ENCODE peak calls at places on chromosomes 4 and X, in five cellular contexts. F is left lung, C is SJSA1, E is aorta, K is OCI-LY7. Z is an unnamed sample. For H3K4me1, the result is how much of the 10 kb centered on the place peaks cover.

GRCh38 chrX:85107407-85107806 is 103.7 kb downstream of the APOOL start:
- DNase-seq in K (no peak), F (no peak), C (no peak), E (peak), Z (no peak)

GRCh38 chr4:74109116-74109791 is 10.3 kb upstream of the CXCL2 start:
- DNase-seq in C (peak), F (peak), E (no peak), K (no peak), Z (peak)

GRCh38 chr4:653080-653821 is 20.8 kb downstream of the ATP5ME start:
- DNase-seq in E (peak), F (no peak), K (no peak), C (no peak), Z (peak)

GRCh38 chr4:1211951-1212545 is 36.9 kb downstream of the CTBP1 start:
- DNase-seq in E (peak), F (no peak), K (no peak), C (no peak), Z (peak)

GRCh38 chr4:47462799-47463234 is 685 bp downstream of the COMMD8 start:
- DNase-seq in K (peak), C (no peak), E (no peak), F (no peak), Z (no peak)

GRCh38 chr4:38805530-38806145 is 1.0 kb upstream of the TLR1 start:
- DNase-seq in C (peak), K (peak), F (peak), E (no peak), Z (peak)

GRCh38 chr4:1329408-1330371 is 17.3 kb upstream of the UVSSA start:
- DNase-seq in K (no peak), F (no peak), C (no peak), E (no peak), Z (no peak)

GRCh38 chrX:108122748-108123147 is 31.2 kb downstream of the ATG4A start:
- DNase-seq in K (no peak), C (peak), E (no peak), F (no peak), Z (no peak)

GRCh38 chr4:118757761-118758213 is 72.6 kb downstream of the METTL14 start:
- DNase-seq in E (no peak), K (no peak), C (no peak), F (no peak), Z (no peak)

GRCh38 chr4:146243141-146243882 is 29.0 kb downstream of the REELD1 start:
- DNase-seq in C (peak), F (no peak), E (no peak), K (peak), Z (peak)

GRCh38 chr4:183326853-183327252 is 4.6 kb upstream of the CLDN24 start:
- DNase-seq in K (no peak), F (no peak), E (no peak), C (no peak), Z (no peak)

GRCh38 chrX:49039598-49040375 is 3.4 kb downstream of the TFE3 start:
- DNase-seq in F (peak), E (peak), K (peak), C (peak), Z (peak)

GRCh38 chr4:153748378-153748777 is 11.4 kb downstream of the RNF175 start:
- DNase-seq in F (peak), C (no peak), K (no peak), E (peak), Z (no peak)

GRCh38 chr4:109559625-109559982 is 442 bp upstream of the MCUB start:
- DNase-seq in F (peak), E (peak), C (no peak), K (peak), Z (peak)

GRCh38 chr4:40241936-40242590 is 45.2 kb downstream of the RHOH start:
- DNase-seq in E (no peak), C (no peak), F (no peak), K (no peak), Z (no peak)

GRCh38 chrX:142052238-142052637 is 148.5 kb downstream of the MAGEC1 start:
- DNase-seq in C (no peak), F (no peak), E (no peak), K (no peak), Z (no peak)

GRCh38 chr4:81032805-81033684 is 2.5 kb downstream of the BMP3 start:
- DNase-seq in F (no peak), C (no peak), E (no peak), K (peak), Z (no peak)

GRCh38 chr4:1261107-1261928 is 12.4 kb upstream of the CTBP1 start:
- DNase-seq in K (no peak), F (no peak), E (no peak), C (no peak), Z (no peak)

GRCh38 chrX:9681422-9681821 is 84.2 kb downstream of the GPR143 start:
- DNase-seq in K (no peak), C (no peak), E (no peak), F (no peak), Z (no peak)

GRCh38 chr4:73662709-73663546 is 42.7 kb upstream of the RASSF6 start:
- DNase-seq in F (no peak), E (no peak), K (peak), C (peak), Z (no peak)

GRCh38 chr4:2834001-2834921 is 9.4 kb upstream of the ADD1 start:
- DNase-seq in C (no peak), K (no peak), E (peak), F (peak), Z (peak)

GRCh38 chr4:3082915-3083515 is 8.5 kb downstream of the HTT start:
- DNase-seq in C (no peak), E (no peak), K (no peak), F (no peak), Z (no peak)

GRCh38 chr4:67680568-67681222 is 20.3 kb downstream of the UBA6 start:
- DNase-seq in K (no peak), F (no peak), E (no peak), C (no peak), Z (no peak)

GRCh38 chr4:94527556-94528233 is 76.0 kb downstream of the PDLIM5 start:
- DNase-seq in F (no peak), C (no peak), K (no peak), E (no peak), Z (no peak)

GRCh38 chr4:94530073-94530472 is 78.3 kb downstream of the PDLIM5 start:
- DNase-seq in E (no peak), K (no peak), C (no peak), F (no peak), Z (no peak)

GRCh38 chr4:94525993-94526740 is 74.4 kb downstream of the PDLIM5 start:
- DNase-seq in F (no peak), E (no peak), C (peak), K (no peak), Z (no peak)

GRCh38 chr4:94532016-94532789 is 80.5 kb downstream of the PDLIM5 start:
- DNase-seq in E (no peak), K (no peak), F (no peak), C (peak), Z (no peak)

DNA sequence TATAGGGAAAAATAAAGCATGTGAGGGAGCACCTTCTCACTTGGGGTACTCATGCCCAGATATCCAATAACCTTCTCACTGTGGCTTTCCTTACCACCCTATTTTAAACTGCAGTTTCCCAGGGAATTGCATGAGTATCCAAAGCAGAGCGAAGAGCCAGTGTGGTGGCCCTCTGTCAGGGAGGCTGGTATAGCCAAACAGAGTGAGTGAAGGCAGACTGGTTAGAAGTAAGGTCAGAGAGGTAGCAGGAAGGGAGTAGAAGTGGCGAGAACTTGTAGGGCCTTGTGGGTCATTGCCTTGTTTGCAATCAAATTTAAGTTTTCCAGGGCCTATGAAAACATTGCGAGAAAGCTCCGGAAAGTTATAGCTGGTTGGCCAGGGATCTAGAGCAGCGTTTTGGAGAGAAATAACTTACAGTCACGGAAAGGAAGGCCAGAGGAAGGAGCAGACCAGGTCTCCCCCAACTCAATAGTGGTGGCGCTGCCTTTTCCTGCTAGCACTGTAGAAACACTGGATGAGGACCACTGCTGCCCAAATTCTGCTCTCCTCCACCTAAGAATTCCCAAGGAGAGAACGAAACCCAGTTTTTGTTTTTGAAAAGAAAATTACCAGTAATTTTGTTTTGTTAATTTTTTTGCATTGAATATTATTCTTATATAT is 77.2 kb downstream of the PDLIM5 start:
- DNase-seq in C (no peak), E (no peak), F (no peak), K (no peak), Z (no peak)
- H3K4me1 ChIP-seq in C (under half), E (under half), F (under half), K (under half), Z (under half)

DNA sequence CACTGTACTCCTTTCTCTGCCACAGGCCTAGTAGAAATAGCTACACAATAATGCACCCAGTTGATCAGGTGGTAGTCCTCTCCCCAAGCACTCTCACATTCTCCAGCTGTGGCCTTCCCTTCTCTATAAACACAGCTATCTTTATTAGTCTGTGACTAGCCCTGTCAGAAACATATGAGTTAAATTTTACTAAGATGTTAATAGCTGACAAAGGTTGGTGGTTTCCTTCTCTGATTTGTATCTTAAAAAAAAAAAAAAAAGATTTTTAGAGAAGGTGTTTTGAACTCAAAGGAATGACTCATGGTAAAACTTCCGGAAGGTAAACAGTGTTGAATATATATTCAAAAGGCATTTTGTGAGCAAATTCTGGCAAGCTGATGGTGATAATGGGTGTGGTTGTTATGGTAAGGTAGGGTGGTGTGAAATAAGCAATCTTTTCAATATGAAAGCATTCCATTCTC is 327.4 kb downstream of the PPP3CA start:
- DNase-seq in K (no peak), E (no peak), F (no peak), C (peak), Z (no peak)
- H3K4me1 ChIP-seq in K (under half), E (under half), F (under half), C (under half), Z (under half)

GRCh38 chr4:6706173-6706572 is 3.5 kb downstream of the MRFAP1L1 start:
- DNase-seq in C (no peak), E (no peak), K (no peak), F (no peak), Z (no peak)

GRCh38 chr4:6703786-6704185 is 5.9 kb downstream of the MRFAP1L1 start:
- DNase-seq in C (no peak), K (no peak), E (no peak), F (no peak), Z (no peak)

GRCh38 chr4:6709230-6710114 is at the start of gene MRFAP1L1:
- DNase-seq in F (peak), K (peak), C (peak), E (peak), Z (peak)

GRCh38 chr4:6702761-6703160 is 6.9 kb downstream of the MRFAP1L1 start:
- DNase-seq in C (no peak), K (no peak), E (no peak), F (no peak), Z (no peak)

GRCh38 chr4:6705638-6706037 is 4.0 kb downstream of the MRFAP1L1 start:
- DNase-seq in C (no peak), E (no peak), K (no peak), F (no peak), Z (no peak)
- H3K4me1 ChIP-seq in C (under half), E (under half), K (under half), F (half or more), Z (under half)

DNA sequence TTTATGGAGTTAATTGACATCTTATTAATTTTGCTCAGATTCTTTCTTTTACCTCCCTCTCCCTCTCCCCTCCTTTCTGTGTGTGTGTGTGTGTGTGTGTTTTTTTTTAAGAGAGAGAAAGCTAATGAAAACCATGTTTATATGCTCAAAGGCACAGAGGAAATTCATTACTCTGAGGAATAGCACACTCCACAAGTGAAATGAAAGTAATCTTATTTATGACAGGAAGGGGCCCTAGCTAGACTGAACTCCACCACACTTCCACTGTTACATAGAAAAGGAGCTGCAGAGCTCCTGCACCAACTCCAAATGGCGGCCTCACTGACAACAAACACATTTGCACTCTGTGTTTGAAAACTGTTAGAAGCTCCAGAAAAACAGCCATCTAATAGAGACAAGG is 150.6 kb downstream of the RASL11B start:
- DNase-seq in F (no peak), E (no peak), K (no peak), C (peak), Z (no peak)
- H3K4me1 ChIP-seq in F (under half), E (under half), K (under half), C (under half), Z (under half)

DNA sequence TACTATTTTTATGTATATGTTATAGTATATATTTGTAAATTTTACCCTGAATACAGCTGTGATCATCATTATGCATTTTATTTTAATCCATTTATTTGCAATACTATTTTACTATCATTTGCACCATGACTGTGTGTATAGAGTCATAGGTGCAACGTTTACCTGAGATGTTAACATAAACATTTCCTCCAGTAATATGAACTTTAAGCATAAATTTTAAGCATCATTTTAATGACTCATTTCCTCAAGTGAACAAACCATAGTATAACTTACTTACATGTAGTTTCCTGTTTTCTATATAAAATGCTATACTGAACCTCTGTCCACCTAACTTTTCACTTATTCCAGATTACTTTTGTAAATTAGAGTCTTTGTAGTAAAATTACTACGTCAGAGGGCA is 92.8 kb downstream of the NFKB1 start:
- DNase-seq in C (no peak), K (no peak), E (no peak), F (no peak), Z (no peak)
- H3K4me1 ChIP-seq in C (under half), K (under half), E (under half), F (under half), Z (under half)

GRCh38 chr4:41835321-41835995 is 86.9 kb upstream of the PHOX2B start:
- DNase-seq in C (no peak), K (no peak), F (no peak), E (no peak), Z (no peak)

GRCh38 chr4:41844327-41844726 is 90.9 kb upstream of the TMEM33 start:
- DNase-seq in E (no peak), F (no peak), K (peak), C (no peak), Z (no peak)

GRCh38 chr4:41838590-41838989 is 90.1 kb upstream of the PHOX2B start:
- DNase-seq in E (no peak), K (no peak), C (no peak), F (no peak), Z (no peak)

DNA sequence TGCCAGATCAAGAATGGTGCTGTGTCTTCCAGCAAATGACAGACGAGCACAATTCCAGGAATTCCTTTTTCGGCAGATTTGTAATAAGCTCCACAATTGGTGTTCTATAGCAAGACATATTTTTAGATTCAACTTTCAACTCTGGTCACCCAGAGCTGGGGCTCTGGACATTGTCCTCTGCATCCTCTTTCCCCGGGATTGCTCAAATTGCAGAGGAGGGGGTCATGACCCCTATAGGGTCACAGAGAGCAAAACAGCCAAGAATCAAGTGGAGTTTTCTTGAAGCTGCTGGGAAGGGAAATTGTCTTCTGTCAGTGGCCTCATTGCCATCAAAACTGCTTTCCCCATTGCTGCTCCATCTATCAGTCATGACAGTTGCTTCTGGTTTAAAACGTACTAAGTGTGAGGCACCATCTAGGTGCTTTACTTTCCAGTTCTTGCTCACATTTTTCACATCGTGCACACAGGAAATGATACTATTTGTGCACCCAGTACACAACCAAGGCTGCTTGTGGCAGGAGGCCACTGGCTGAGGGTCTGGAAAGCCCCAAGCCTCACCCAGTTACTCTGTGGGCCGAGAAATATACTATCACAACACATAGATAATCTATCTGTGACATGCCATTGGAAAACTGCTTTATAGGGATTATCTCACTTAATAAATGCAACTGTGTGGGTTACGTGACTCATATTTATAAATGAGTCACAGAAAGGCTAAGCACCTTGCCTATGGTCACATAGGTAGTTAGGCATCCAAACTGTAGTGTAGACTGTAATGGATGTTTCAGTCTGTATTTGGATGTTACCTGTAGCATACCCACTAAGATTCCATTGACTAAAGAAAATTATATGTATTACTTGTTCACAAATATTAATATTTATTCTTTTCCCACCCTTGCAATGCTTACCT is 91.7 kb upstream of the PHOX2B start:
- DNase-seq in K (no peak), C (no peak), F (no peak), E (no peak), Z (no peak)
- H3K4me1 ChIP-seq in K (under half), C (under half), F (under half), E (under half), Z (under half)

DNA sequence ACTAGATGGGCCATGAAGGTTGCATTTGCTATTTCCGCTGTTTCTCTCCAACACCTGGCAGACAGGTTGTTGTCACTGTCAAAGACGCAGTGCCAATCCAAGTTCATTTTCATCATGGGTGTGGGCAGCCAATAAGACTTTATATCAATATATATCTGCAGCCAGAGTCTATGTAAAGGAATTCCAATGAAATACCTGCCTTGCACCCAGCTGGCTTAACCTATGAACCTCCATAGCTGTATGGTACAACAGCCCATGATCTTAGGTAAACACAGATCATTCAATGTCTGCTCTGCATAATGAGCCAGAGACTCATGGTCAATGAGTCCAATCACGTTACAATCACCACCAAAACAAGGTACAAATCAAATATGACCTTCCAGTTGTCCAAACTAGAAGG is 37.7 kb upstream of the ADGRA3 start:
- DNase-seq in F (no peak), E (no peak), C (no peak), K (no peak), Z (no peak)
- H3K4me1 ChIP-seq in F (under half), E (under half), C (under half), K (under half), Z (under half)

GRCh38 chr4:139017861-139018260 is 2.3 kb downstream of the NOCT start:
- DNase-seq in C (peak), F (no peak), K (no peak), E (no peak), Z (no peak)

GRCh38 chr4:139018501-139018900 is 2.9 kb downstream of the NOCT start:
- DNase-seq in K (no peak), C (no peak), E (no peak), F (no peak), Z (no peak)

GRCh38 chr4:139014391-139015268 is 951 bp upstream of the NOCT start:
- DNase-seq in E (no peak), K (no peak), F (no peak), C (peak), Z (no peak)

GRCh38 chr4:139015948-139016451 is 419 bp downstream of the NOCT start:
- DNase-seq in C (peak), E (peak), K (peak), F (peak), Z (peak)

DNA sequence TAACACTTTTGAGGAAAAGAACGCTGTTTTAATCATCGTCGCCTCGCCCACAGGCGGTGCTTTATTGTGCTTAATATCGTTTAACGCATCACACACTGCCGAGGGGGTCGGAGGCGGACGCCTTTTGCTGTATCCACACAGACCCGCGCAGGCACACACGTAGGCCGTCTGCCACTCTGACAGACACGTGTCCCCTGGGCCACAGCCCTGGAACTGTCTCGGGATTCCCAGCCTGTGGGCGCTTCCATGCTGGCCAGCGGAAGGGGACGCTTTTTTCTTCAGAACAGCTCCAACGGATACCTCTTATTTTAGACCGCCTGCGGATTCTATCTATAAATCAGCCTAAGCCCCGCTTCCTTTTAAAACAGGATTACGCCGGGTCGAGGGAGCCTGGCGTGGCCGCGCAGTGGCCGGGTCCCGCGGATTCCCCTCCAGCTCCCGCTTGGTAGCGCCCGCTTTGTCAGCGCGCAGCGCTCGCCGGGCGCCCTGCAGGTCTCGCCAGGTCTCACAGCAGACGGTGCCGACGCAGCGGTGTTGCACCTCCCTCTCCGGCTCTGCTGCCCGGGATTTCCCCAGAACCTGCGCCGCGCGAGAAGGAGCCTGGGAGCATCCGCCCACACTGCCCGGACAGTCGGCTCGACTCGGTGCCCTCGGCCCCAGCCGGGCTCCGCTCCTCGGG is at the start of gene NOCT:
- DNase-seq in E (peak), K (peak), C (peak), F (peak), Z (peak)
- H3K4me1 ChIP-seq in E (under half), K (under half), C (under half), F (half or more), Z (under half)